ENCODE peak calls at places on chromosome 4, in six cellular contexts. One of them, this sample, is unnamed.

GRCh38 chr4:40448875-40449274 is 113.7 kb downstream of the CHRNA9 start:
- DNase-seq in GM23248: no peak
- DNase-seq in Panc1: no peak
- DNase-seq in naive thymus-derived CD4-positive, alpha-beta T cell: no peak
- DNase-seq in mucosa of descending colon: peak; percentile 78
- DNase-seq in aorta: no peak
- DNase-seq in this sample: no peak

GRCh38 chr4:38605794-38606586 is 58.0 kb upstream of the KLF3 start:
- DNase-seq in GM23248: no peak
- DNase-seq in Panc1: no peak
- DNase-seq in naive thymus-derived CD4-positive, alpha-beta T cell: no peak
- DNase-seq in mucosa of descending colon: no peak
- DNase-seq in aorta: no peak
- DNase-seq in this sample: no peak

GRCh38 chr4:78370625-78371372 is 180.8 kb upstream of the ANXA3 start:
- DNase-seq in GM23248: peak; percentile 3
- DNase-seq in Panc1: no peak
- DNase-seq in naive thymus-derived CD4-positive, alpha-beta T cell: no peak
- DNase-seq in mucosa of descending colon: no peak
- DNase-seq in aorta: no peak
- DNase-seq in this sample: no peak

GRCh38 chr4:131347816-131348215 is 1801.3 kb upstream of the PCDH10 start:
- DNase-seq in GM23248: no peak
- DNase-seq in Panc1: no peak
- DNase-seq in naive thymus-derived CD4-positive, alpha-beta T cell: no peak
- DNase-seq in mucosa of descending colon: no peak
- DNase-seq in aorta: no peak
- DNase-seq in this sample: no peak

GRCh38 chr4:20698382-20698781 is 1.9 kb upstream of the PACRGL start:
- DNase-seq in GM23248: peak; percentile 57
- DNase-seq in Panc1: no peak
- DNase-seq in naive thymus-derived CD4-positive, alpha-beta T cell: no peak
- DNase-seq in mucosa of descending colon: no peak
- DNase-seq in aorta: no peak
- DNase-seq in this sample: no peak

GRCh38 chr4:169150806-169151205 is 120.0 kb downstream of the SH3RF1 start:
- DNase-seq in GM23248: no peak
- DNase-seq in Panc1: no peak
- DNase-seq in naive thymus-derived CD4-positive, alpha-beta T cell: no peak
- DNase-seq in mucosa of descending colon: no peak
- DNase-seq in aorta: no peak
- DNase-seq in this sample: no peak

GRCh38 chr4:146029147-146029546 is 90.5 kb upstream of the ZNF827 start:
- DNase-seq in GM23248: peak; percentile 73
- DNase-seq in Panc1: no peak
- DNase-seq in naive thymus-derived CD4-positive, alpha-beta T cell: no peak
- DNase-seq in mucosa of descending colon: no peak
- DNase-seq in aorta: no peak
- DNase-seq in this sample: no peak

GRCh38 chr4:175542787-175543186 is 269.3 kb downstream of the GPM6A start:
- DNase-seq in GM23248: no peak
- DNase-seq in Panc1: no peak
- DNase-seq in naive thymus-derived CD4-positive, alpha-beta T cell: no peak
- DNase-seq in mucosa of descending colon: no peak
- DNase-seq in aorta: no peak
- DNase-seq in this sample: no peak

GRCh38 chr4:114151-114550 is 10.2 kb upstream of the ZNF718 start:
- DNase-seq in GM23248: no peak
- DNase-seq in Panc1: no peak
- DNase-seq in naive thymus-derived CD4-positive, alpha-beta T cell: no peak
- DNase-seq in mucosa of descending colon: no peak
- DNase-seq in aorta: no peak
- DNase-seq in this sample: no peak

GRCh38 chr4:53804719-53805118 is 213.4 kb upstream of the LNX1 start:
- DNase-seq in GM23248: peak; percentile 20
- DNase-seq in Panc1: no peak
- DNase-seq in naive thymus-derived CD4-positive, alpha-beta T cell: no peak
- DNase-seq in mucosa of descending colon: peak; percentile 74
- DNase-seq in aorta: no peak
- DNase-seq in this sample: no peak

GRCh38 chr4:85932371-85933305 is 427.2 kb downstream of the MAPK10 start:
- DNase-seq in GM23248: no peak
- DNase-seq in Panc1: no peak
- DNase-seq in naive thymus-derived CD4-positive, alpha-beta T cell: no peak
- DNase-seq in mucosa of descending colon: no peak
- DNase-seq in aorta: no peak
- DNase-seq in this sample: no peak

GRCh38 chr4:159169903-159170302 is 67.0 kb downstream of the RAPGEF2 start:
- DNase-seq in GM23248: no peak
- DNase-seq in Panc1: no peak
- DNase-seq in naive thymus-derived CD4-positive, alpha-beta T cell: no peak
- DNase-seq in mucosa of descending colon: no peak
- DNase-seq in aorta: no peak
- DNase-seq in this sample: no peak

GRCh38 chr4:185896832-185897475 is 85.0 kb upstream of the SORBS2 start:
- DNase-seq in GM23248: no peak
- DNase-seq in Panc1: no peak
- DNase-seq in naive thymus-derived CD4-positive, alpha-beta T cell: no peak
- DNase-seq in mucosa of descending colon: no peak
- DNase-seq in aorta: no peak
- DNase-seq in this sample: no peak

DNA sequence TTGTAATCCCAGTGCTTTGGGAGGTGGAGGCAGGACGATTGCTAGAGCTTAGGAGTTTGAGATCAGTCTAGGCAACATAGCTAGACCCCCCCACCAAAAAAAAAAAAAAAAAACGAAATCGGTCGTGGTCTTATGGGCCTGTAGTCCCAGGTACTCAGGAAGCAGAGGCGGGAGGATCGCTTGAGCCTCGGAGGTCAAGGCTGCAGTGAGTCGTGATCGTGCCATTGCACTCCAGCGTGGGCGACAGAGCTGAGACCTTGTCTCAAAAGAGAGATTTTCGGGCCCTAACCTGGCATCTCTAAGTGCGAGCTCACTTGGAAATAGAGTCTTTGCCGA is 7.0 kb upstream of the LETM1 start:
- DNase-seq in GM23248: no peak
- DNase-seq in Panc1: no peak
- DNase-seq in naive thymus-derived CD4-positive, alpha-beta T cell: no peak
- DNase-seq in mucosa of descending colon: no peak
- DNase-seq in aorta: no peak
- DNase-seq in this sample: no peak
- H3K4me1 ChIP-seq in GM23248: no peaks in the 10 kb centered on the region
- H3K4me1 ChIP-seq in Panc1: no peaks in the 10 kb centered on the region
- H3K4me1 ChIP-seq in naive thymus-derived CD4-positive, alpha-beta T cell: no peaks in the 10 kb centered on the region
- H3K4me1 ChIP-seq in mucosa of descending colon: peaks cover 4% of the 10 kb centered on the region
- H3K4me1 ChIP-seq in aorta: no peaks in the 10 kb centered on the region
- H3K4me1 ChIP-seq in this sample: peaks cover 11% of the 10 kb centered on the region

GRCh38 chr4:183430987-183431347 is 13.5 kb upstream of the CDKN2AIP start:
- DNase-seq in GM23248: no peak
- DNase-seq in Panc1: no peak
- DNase-seq in naive thymus-derived CD4-positive, alpha-beta T cell: no peak
- DNase-seq in mucosa of descending colon: no peak
- DNase-seq in aorta: no peak
- DNase-seq in this sample: no peak

GRCh38 chr4:183431614-183432013 is 12.8 kb upstream of the CDKN2AIP start:
- DNase-seq in GM23248: no peak
- DNase-seq in Panc1: no peak
- DNase-seq in naive thymus-derived CD4-positive, alpha-beta T cell: no peak
- DNase-seq in mucosa of descending colon: no peak
- DNase-seq in aorta: no peak
- DNase-seq in this sample: no peak

GRCh38 chr4:183426507-183426906 is 17.9 kb upstream of the CDKN2AIP start:
- DNase-seq in GM23248: no peak
- DNase-seq in Panc1: no peak
- DNase-seq in naive thymus-derived CD4-positive, alpha-beta T cell: no peak
- DNase-seq in mucosa of descending colon: no peak
- DNase-seq in aorta: no peak
- DNase-seq in this sample: no peak

GRCh38 chr4:183429489-183429888 is 14.9 kb upstream of the CDKN2AIP start:
- DNase-seq in GM23248: no peak
- DNase-seq in Panc1: no peak
- DNase-seq in naive thymus-derived CD4-positive, alpha-beta T cell: no peak
- DNase-seq in mucosa of descending colon: no peak
- DNase-seq in aorta: no peak
- DNase-seq in this sample: no peak

DNA sequence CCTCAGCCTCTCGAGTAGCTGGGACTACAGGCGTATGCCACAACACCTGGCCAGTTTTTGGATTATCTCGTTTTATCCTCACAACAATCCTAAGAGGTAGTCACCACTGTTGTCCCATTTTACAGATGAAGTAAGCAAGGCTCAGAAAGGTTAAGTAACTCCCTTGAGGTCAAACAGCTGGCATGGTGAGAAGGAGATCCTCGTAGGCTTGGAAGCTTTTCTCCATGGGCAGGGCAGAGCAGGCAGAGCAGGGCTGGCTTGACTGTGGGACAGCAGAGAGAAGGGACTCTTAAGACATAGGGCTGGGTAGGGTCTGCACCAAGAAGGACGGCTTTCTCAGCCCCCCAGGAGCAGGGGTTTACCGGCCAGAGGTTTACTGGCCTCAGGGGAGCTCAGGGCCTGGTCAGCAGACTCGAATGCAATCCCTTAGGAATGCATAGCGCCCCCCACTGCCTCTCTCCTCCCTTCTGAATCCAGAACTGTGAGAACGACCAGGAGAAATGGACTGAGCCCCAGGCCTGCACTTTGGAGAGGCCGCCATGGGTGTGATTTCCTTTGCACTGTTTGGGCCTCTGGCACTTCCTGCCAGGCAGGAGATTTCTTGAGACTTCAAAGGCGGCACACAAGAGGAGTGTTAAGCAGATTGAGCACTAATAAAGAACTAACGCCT is 14.0 kb upstream of the CDKN2AIP start:
- DNase-seq in GM23248: no peak
- DNase-seq in Panc1: no peak
- DNase-seq in naive thymus-derived CD4-positive, alpha-beta T cell: no peak
- DNase-seq in mucosa of descending colon: peak; percentile 41
- DNase-seq in aorta: no peak
- DNase-seq in this sample: no peak
- H3K4me3 ChIP-seq in GM23248: no peak overlapping the region
- H3K4me3 ChIP-seq in Panc1: no peak overlapping the region
- H3K4me3 ChIP-seq in naive thymus-derived CD4-positive, alpha-beta T cell: peak overlapping the region; percentile 2
- H3K4me3 ChIP-seq in mucosa of descending colon: no peak overlapping the region
- H3K4me3 ChIP-seq in aorta: no peak overlapping the region
- H3K4me3 ChIP-seq in this sample: no peak overlapping the region

GRCh38 chr4:30757357-30757756 is 37.2 kb downstream of the PCDH7 start:
- DNase-seq in GM23248: peak; percentile 85
- DNase-seq in Panc1: no peak
- DNase-seq in naive thymus-derived CD4-positive, alpha-beta T cell: no peak
- DNase-seq in mucosa of descending colon: no peak
- DNase-seq in aorta: no peak
- DNase-seq in this sample: no peak
- H3K4me1 ChIP-seq in GM23248: peaks cover 15% of the 10 kb centered on the region
- H3K4me1 ChIP-seq in Panc1: peaks cover 19% of the 10 kb centered on the region
- H3K4me1 ChIP-seq in naive thymus-derived CD4-positive, alpha-beta T cell: no peaks in the 10 kb centered on the region
- H3K4me1 ChIP-seq in mucosa of descending colon: no peaks in the 10 kb centered on the region
- H3K4me1 ChIP-seq in aorta: peaks cover 16% of the 10 kb centered on the region
- H3K4me1 ChIP-seq in this sample: no peaks in the 10 kb centered on the region

GRCh38 chr4:4289055-4289454 is 899 bp downstream of the LYAR start:
- DNase-seq in GM23248: peak; percentile 37
- DNase-seq in Panc1: no peak
- DNase-seq in naive thymus-derived CD4-positive, alpha-beta T cell: no peak
- DNase-seq in mucosa of descending colon: no peak
- DNase-seq in aorta: no peak
- DNase-seq in this sample: no peak
- H3K4me3 ChIP-seq in GM23248: peak overlapping the region; percentile 97
- H3K4me3 ChIP-seq in Panc1: peak overlapping the region; percentile 92
- H3K4me3 ChIP-seq in naive thymus-derived CD4-positive, alpha-beta T cell: peak overlapping the region; percentile 81
- H3K4me3 ChIP-seq in mucosa of descending colon: no peak overlapping the region
- H3K4me3 ChIP-seq in aorta: no peak overlapping the region
- H3K4me3 ChIP-seq in this sample: peak overlapping the region; percentile 96